ENCODE peak calls at places on chromosomes 12 and 14, in nine cellular contexts. U is endodermal cell, I is fibroblast of lung, O is right atrium auricular region, C is neural progenitor cell, G is IMR-90, F is upper lobe of right lung, R is psoas muscle, K is left ventricle myocardium inferior. P is an unnamed sample.

GRCh38 chr14:51087024-51087423 is 7.9 kb downstream of the TRIM9 start:
- DNase-seq in U (no peak), I (peak), O (no peak), C (no peak), G (no peak), F (no peak), R (no peak), K (peak), P (no peak)

GRCh38 chr14:39233680-39234326 is at the start of gene MIA2:
- DNase-seq in U (no peak), I (no peak), O (no peak), C (no peak), G (no peak), F (no peak), R (no peak), K (no peak), P (no peak)

GRCh38 chr14:81243499-81243898 is 22.7 kb upstream of the GTF2A1 start:
- DNase-seq in U (no peak), I (no peak), O (no peak), C (no peak), G (no peak), F (no peak), R (no peak), K (no peak), P (no peak)

GRCh38 chr12:71958056-71958455 is 19.4 kb downstream of the TPH2 start:
- DNase-seq in U (no peak), I (peak), O (no peak), C (no peak), G (peak), F (no peak), R (no peak), K (no peak), P (no peak)

GRCh38 chr12:58186914-58187313 is 245.5 kb downstream of the ATP23 start:
- DNase-seq in U (no peak), I (no peak), O (no peak), C (no peak), G (no peak), F (no peak), R (no peak), K (no peak), P (no peak)

GRCh38 chr14:68232643-68233055 is 413.1 kb downstream of the RAD51B start:
- DNase-seq in U (no peak), I (peak), O (peak), C (no peak), G (peak), F (no peak), R (no peak), K (no peak), P (peak)

GRCh38 chr14:100879782-100880181 is 23.7 kb downstream of the RTL1 start:
- DNase-seq in U (no peak), I (no peak), O (no peak), C (no peak), G (no peak), F (no peak), R (peak), K (no peak), P (no peak)

GRCh38 chr14:69614592-69614991 is 3.2 kb downstream of the SUSD6 start:
- DNase-seq in U (no peak), I (no peak), O (peak), C (no peak), G (no peak), F (no peak), R (no peak), K (peak), P (no peak)

GRCh38 chr14:94117856-94118255 is 7.3 kb downstream of the IFI27 start:
- DNase-seq in U (no peak), I (no peak), O (no peak), C (no peak), G (no peak), F (no peak), R (no peak), K (no peak), P (no peak)

GRCh38 chr12:113231275-113232231 is 10.3 kb downstream of the TPCN1 start:
- DNase-seq in U (peak), I (peak), O (no peak), C (no peak), G (peak), F (peak), R (no peak), K (no peak), P (peak)

GRCh38 chr12:116087962-116088361 is 189.5 kb downstream of the MED13L start:
- DNase-seq in U (no peak), I (no peak), O (no peak), C (no peak), G (no peak), F (no peak), R (no peak), K (no peak), P (no peak)

GRCh38 chr12:6276936-6277615 is 33.4 kb upstream of the PLEKHG6 start:
- DNase-seq in U (peak), I (no peak), O (no peak), C (peak), G (no peak), F (no peak), R (no peak), K (no peak), P (no peak)

GRCh38 chr12:57215668-57216013 is 953 bp upstream of the NXPH4 start:
- DNase-seq in U (peak), I (peak), O (no peak), C (no peak), G (peak), F (no peak), R (no peak), K (no peak), P (no peak)

GRCh38 chr14:34035177-34035933 is 84.5 kb upstream of the EGLN3 start:
- DNase-seq in U (no peak), I (peak), O (no peak), C (no peak), G (no peak), F (no peak), R (no peak), K (peak), P (no peak)

GRCh38 chr14:106662947-106663346 is 1136.6 kb downstream of the TMEM121 start:
- DNase-seq in U (no peak), I (no peak), O (no peak), C (no peak), G (no peak), F (no peak), R (no peak), K (no peak), P (no peak)

GRCh38 chr12:18103624-18104023 is 13.6 kb upstream of the RERGL start:
- DNase-seq in U (no peak), I (no peak), O (no peak), C (no peak), G (no peak), F (no peak), R (no peak), K (no peak), P (no peak)

GRCh38 chr12:39846971-39847661 is 227.5 kb upstream of the ABCD2 start:
- DNase-seq in U (no peak), I (peak), O (no peak), C (peak), G (peak), F (no peak), R (no peak), K (no peak), P (no peak)
- H3K4me3 ChIP-seq in U (no peak), I (no peak), O (no peak), C (no peak), G (no peak), F (no peak), R (no peak), K (no peak), P (no peak)

DNA sequence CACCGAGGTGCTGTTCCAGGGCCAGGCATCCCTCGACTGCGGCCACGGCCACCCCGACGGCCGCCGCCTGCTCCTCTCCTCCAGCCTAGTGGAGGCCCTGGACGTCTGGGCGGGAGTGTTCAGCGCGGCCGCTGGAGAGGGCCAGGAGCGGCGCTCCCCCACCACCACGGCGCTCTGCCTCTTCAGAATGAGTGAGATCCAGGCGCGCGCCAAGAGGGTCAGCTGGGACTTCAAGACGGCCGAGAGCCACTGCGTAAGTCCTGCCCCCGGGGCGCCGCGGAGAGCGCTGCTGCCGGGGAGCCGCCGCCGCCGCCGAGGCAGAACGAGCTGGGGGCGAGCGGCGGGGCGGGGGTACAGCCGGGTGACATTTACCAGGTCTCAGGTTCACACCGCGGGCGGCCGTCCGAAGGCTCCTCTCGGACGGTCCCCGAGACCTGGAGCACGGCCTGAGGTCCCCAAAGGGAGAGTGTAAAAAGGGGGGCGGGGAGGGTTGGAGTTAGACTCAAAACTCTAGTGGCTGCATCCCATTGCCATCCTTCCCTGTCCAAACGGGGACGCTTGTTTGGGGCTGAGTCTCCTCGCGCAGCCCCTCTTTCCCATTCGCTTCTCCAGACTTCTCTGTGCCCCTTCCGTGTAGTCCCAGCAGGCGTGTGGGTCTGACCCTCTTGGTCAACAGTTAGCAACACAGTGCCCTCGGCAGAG is 1.6 kb downstream of the PLXNC1 start:
- DNase-seq in U (peak), I (peak), O (no peak), C (peak), G (no peak), F (peak), R (peak), K (peak), P (no peak)
- H3K4me3 ChIP-seq in U (peak), I (peak), O (peak), C (peak), G (peak), F (peak), R (peak), K (peak), P (peak)

GRCh38 chr12:1692895-1693294 is 2.0 kb downstream of the ADIPOR2 start:
- DNase-seq in U (no peak), I (no peak), O (no peak), C (no peak), G (no peak), F (no peak), R (no peak), K (no peak), P (no peak)
- H3K4me3 ChIP-seq in U (peak), I (no peak), O (no peak), C (no peak), G (no peak), F (peak), R (peak), K (peak), P (no peak)

DNA sequence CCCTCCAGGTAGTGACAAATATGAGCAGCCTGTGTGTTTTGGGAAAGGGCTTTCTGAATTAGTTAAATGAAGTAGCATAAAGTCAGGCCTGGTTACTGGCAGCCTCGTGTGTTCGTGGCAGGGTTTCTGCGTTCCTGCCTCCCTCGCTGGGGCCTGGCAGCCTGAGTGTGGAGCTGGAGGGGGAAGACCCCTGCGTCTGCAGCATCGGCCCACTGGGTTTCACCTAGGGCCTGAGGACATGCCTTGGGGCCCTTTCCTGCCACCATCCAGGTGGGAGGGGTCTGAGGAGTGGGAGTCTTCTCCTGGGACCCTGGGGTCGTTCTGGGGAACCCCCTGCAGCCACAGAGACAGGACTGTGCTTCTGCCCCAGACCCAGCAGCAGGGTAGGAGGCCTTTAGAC is 20.4 kb upstream of the AMN start:
- DNase-seq in U (no peak), I (no peak), O (no peak), C (no peak), G (no peak), F (peak), R (no peak), K (no peak), P (no peak)
- H3K4me3 ChIP-seq in U (no peak), I (no peak), O (no peak), C (no peak), G (no peak), F (no peak), R (no peak), K (no peak), P (no peak)

DNA sequence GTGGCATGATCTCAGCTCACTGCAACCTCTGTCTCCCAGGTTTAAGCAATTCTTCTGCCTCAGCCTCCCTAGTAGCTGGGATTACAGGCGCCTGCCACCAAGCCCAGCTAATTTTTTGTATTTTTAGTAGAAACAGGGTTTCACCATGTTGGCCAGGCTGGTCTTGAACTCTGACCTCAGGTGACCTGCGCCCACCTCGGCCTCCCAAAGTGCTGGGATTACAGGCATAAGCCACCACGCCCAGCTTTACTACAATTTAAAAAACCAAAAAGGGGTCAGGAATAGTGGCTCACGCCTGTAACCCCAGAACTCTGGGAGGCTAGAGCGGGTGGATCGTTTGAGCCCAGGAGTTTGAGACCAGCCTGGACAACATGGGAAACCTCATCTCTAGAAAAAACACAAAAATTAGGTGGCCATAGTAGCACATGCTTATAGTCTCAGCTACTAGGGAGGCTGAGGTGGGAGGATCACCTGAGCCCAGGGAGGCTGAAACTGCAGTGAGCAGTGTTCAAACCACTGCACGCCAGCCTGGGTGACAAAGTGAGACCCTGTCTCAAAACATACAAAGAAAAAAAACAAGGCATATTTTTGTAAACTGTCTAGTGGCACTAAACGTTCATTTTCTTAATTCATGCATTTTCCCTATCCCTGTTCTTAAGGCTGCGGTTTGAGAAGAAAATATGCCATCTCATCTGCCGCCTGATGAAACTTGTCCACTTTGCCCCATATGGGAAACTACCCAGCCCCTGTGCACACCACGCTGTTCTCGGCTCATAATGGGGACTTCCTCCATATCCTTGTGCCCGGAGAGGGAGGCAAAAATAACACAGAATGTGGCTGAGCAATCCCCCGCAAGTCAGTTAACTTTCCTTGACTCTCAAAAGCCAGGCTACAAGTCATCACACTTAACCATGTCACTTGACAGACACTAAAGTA is 4.3 kb downstream of the RILPL2 start:
- DNase-seq in U (no peak), I (no peak), O (no peak), C (no peak), G (no peak), F (peak), R (no peak), K (no peak), P (no peak)
- H3K4me3 ChIP-seq in U (no peak), I (no peak), O (no peak), C (no peak), G (no peak), F (peak), R (no peak), K (peak), P (no peak)

GRCh38 chr12:128381961-128382360 is 115.0 kb downstream of the TMEM132C start:
- DNase-seq in U (no peak), I (no peak), O (no peak), C (no peak), G (no peak), F (no peak), R (no peak), K (no peak), P (no peak)

GRCh38 chr12:128385736-128386135 is 118.8 kb downstream of the TMEM132C start:
- DNase-seq in U (no peak), I (no peak), O (no peak), C (no peak), G (no peak), F (no peak), R (no peak), K (no peak), P (no peak)

GRCh38 chr12:128382946-128383739 is 116.2 kb downstream of the TMEM132C start:
- DNase-seq in U (peak), I (no peak), O (no peak), C (peak), G (no peak), F (no peak), R (no peak), K (no peak), P (no peak)

DNA sequence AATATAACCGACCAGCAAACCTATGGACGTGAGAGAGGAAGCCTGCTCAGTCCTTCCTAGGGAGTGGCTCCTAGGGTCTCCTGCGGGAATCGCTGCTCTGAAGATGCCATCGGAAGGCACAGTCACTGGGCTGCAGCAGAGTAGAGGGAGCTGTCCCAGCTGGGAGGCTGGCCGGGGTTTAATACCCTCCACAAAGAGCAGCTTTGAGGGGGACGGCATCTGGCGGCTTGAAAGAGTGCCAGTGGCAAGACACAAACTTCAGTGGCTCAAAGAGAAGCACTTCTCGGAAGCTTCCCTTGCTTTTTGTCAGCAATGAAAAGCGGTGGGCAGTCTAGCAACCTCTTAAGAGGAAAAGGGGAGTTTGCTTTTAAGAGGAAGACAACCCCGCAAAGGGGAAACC is 114.6 kb downstream of the TMEM132C start:
- DNase-seq in U (peak), I (no peak), O (no peak), C (peak), G (no peak), F (no peak), R (no peak), K (no peak), P (no peak)
- H3K4me3 ChIP-seq in U (no peak), I (no peak), O (no peak), C (peak), G (no peak), F (no peak), R (no peak), K (no peak), P (no peak)

GRCh38 chr14:65354715-65355114 is 57.8 kb upstream of the FUT8 start:
- DNase-seq in U (peak), I (no peak), O (no peak), C (no peak), G (no peak), F (no peak), R (no peak), K (no peak), P (no peak)

GRCh38 chr14:65354131-65354530 is 58.4 kb upstream of the FUT8 start:
- DNase-seq in U (no peak), I (no peak), O (no peak), C (no peak), G (no peak), F (no peak), R (no peak), K (no peak), P (no peak)

GRCh38 chr14:65359503-65359902 is 53.0 kb upstream of the FUT8 start:
- DNase-seq in U (no peak), I (peak), O (no peak), C (no peak), G (peak), F (no peak), R (no peak), K (no peak), P (no peak)

GRCh38 chr14:65356327-65356836 is 56.1 kb upstream of the FUT8 start:
- DNase-seq in U (peak), I (peak), O (no peak), C (no peak), G (peak), F (no peak), R (no peak), K (no peak), P (peak)

GRCh38 chr14:65357091-65357490 is 55.4 kb upstream of the FUT8 start:
- DNase-seq in U (no peak), I (peak), O (no peak), C (no peak), G (no peak), F (no peak), R (no peak), K (peak), P (no peak)
- H3K4me3 ChIP-seq in U (no peak), I (no peak), O (no peak), C (no peak), G (no peak), F (no peak), R (no peak), K (no peak), P (no peak)

P was measured in brain microvascular endothelial cell.